ENCODE peak calls at places on chromosomes 3 and 15, in seven cellular contexts. Z is pancreas, O is MM.1S, R is NB4, H is BJ, J is mucosa of descending colon, E is fibroblast of lung. N is an unnamed sample.

GRCh38 chr3:158127250-158128219 is 17.6 kb downstream of the RSRC1 start:
- DNase-seq in Z (no peak), O (peak), R (no peak), H (no peak), J (no peak), E (peak), N (no peak)

GRCh38 chr3:188700497-188700896 is 471.3 kb upstream of the TPRG1 start:
- DNase-seq in Z (no peak), O (no peak), R (no peak), H (no peak), J (no peak), E (no peak), N (no peak)

GRCh38 chr3:32493437-32494414 is 8.9 kb downstream of the CMTM6 start:
- DNase-seq in Z (no peak), O (peak), R (no peak), H (no peak), J (no peak), E (no peak), N (peak)

GRCh38 chr15:73150831-73151230 is 98.6 kb downstream of the NEO1 start:
- DNase-seq in Z (no peak), O (no peak), R (no peak), H (no peak), J (no peak), E (no peak), N (no peak)

GRCh38 chr3:133995264-133995663 is 34.5 kb downstream of the SLCO2A1 start:
- DNase-seq in Z (no peak), O (no peak), R (no peak), H (no peak), J (no peak), E (no peak), N (no peak)

GRCh38 chr15:20346082-20346805 is 195.4 kb downstream of the GOLGA6L6 start:
- DNase-seq in Z (no peak), O (peak), R (no peak), H (no peak), J (no peak), E (no peak), N (peak)

GRCh38 chr15:62241135-62241770 is 76.2 kb upstream of the C2CD4B start:
- DNase-seq in Z (no peak), O (no peak), R (peak), H (no peak), J (peak), E (no peak), N (no peak)

GRCh38 chr3:64295594-64295993 is 70.3 kb upstream of the PRICKLE2 start:
- DNase-seq in Z (no peak), O (no peak), R (no peak), H (peak), J (no peak), E (peak), N (no peak)

GRCh38 chr15:80613762-80614365 is 81.2 kb upstream of the ABHD17C start:
- DNase-seq in Z (no peak), O (no peak), R (no peak), H (no peak), J (no peak), E (no peak), N (no peak)

GRCh38 chr3:193744048-193744821 is 151.2 kb downstream of the OPA1 start:
- DNase-seq in Z (peak), O (peak), R (no peak), H (no peak), J (no peak), E (no peak), N (no peak)

GRCh38 chr15:36966704-36967103 is 133.6 kb downstream of the MEIS2 start:
- DNase-seq in Z (peak), O (no peak), R (no peak), H (no peak), J (no peak), E (no peak), N (no peak)

GRCh38 chr15:62026707-62027565 is 33.3 kb downstream of the VPS13C start:
- DNase-seq in Z (no peak), O (no peak), R (no peak), H (no peak), J (no peak), E (no peak), N (no peak)

GRCh38 chr3:9291991-9292390 is 42.5 kb upstream of the SRGAP3 start:
- DNase-seq in Z (no peak), O (no peak), R (no peak), H (no peak), J (no peak), E (no peak), N (no peak)

GRCh38 chr3:134446800-134447199 is 39.0 kb downstream of the ANAPC13 start:
- DNase-seq in Z (no peak), O (no peak), R (peak), H (no peak), J (no peak), E (no peak), N (no peak)

GRCh38 chr3:155957412-155957880 is 87.0 kb downstream of the GMPS start:
- DNase-seq in Z (no peak), O (no peak), R (no peak), H (no peak), J (no peak), E (no peak), N (no peak)

GRCh38 chr3:102087236-102087635 is 237.9 kb downstream of the NFKBIZ start:
- DNase-seq in Z (no peak), O (no peak), R (no peak), H (no peak), J (no peak), E (no peak), N (no peak)

GRCh38 chr3:12196684-12197083 is 38.0 kb upstream of the TIMP4 start:
- DNase-seq in Z (no peak), O (no peak), R (no peak), H (no peak), J (no peak), E (no peak), N (no peak)

GRCh38 chr15:39242345-39242744 is 338.5 kb upstream of the THBS1 start:
- DNase-seq in Z (no peak), O (no peak), R (no peak), H (peak), J (no peak), E (peak), N (no peak)
- TF ChIP-seq CTCF in Z (no peak), O (no peak), R (no peak), H (no peak), J (no peak), E (no peak), N (no peak)

DNA sequence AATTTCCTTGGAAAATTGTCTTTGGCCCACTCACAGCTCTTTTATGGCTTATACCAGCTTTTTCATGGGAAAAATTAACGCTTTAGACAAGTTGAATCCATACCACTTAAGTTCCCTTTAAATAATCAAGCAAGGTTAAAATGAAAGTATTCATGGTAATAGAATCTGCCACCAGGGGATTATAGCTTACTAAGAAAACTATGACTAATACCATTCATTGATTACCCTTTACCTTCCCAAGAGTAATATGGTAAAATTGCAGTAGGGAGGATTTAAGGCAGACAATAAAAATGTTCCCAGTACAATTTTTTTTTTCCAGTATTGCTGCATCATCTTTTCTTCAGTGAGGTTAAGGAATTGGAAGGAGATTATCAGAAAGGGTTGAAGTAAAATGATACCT is 641.1 kb upstream of the NAALADL2 start:
- DNase-seq in Z (no peak), O (no peak), R (no peak), H (no peak), J (no peak), E (no peak), N (no peak)
- TF ChIP-seq CTCF in Z (no peak), O (no peak), R (no peak), H (no peak), J (no peak), E (no peak), N (no peak)

GRCh38 chr3:167396075-167396474 is 16.0 kb upstream of the ZBBX start:
- DNase-seq in Z (no peak), O (no peak), R (no peak), H (no peak), J (no peak), E (no peak), N (no peak)

GRCh38 chr3:167394003-167394402 is 13.9 kb upstream of the ZBBX start:
- DNase-seq in Z (no peak), O (no peak), R (peak), H (no peak), J (no peak), E (no peak), N (no peak)
- TF ChIP-seq CTCF in Z (no peak), O (no peak), R (no peak), H (no peak), J (no peak), E (no peak), N (no peak)

GRCh38 chr15:28022181-28022580 is 76.9 kb downstream of the OCA2 start:
- DNase-seq in Z (no peak), O (no peak), R (no peak), H (no peak), J (no peak), E (no peak), N (peak)

GRCh38 chr15:28022961-28023360 is 76.2 kb downstream of the OCA2 start:
- DNase-seq in Z (no peak), O (no peak), R (no peak), H (no peak), J (no peak), E (no peak), N (peak)

GRCh38 chr15:28019594-28020320 is 79.4 kb downstream of the OCA2 start:
- DNase-seq in Z (no peak), O (no peak), R (no peak), H (no peak), J (no peak), E (no peak), N (no peak)

GRCh38 chr15:28020644-28021043 is 78.5 kb downstream of the OCA2 start:
- DNase-seq in Z (no peak), O (no peak), R (no peak), H (no peak), J (no peak), E (no peak), N (peak)

DNA sequence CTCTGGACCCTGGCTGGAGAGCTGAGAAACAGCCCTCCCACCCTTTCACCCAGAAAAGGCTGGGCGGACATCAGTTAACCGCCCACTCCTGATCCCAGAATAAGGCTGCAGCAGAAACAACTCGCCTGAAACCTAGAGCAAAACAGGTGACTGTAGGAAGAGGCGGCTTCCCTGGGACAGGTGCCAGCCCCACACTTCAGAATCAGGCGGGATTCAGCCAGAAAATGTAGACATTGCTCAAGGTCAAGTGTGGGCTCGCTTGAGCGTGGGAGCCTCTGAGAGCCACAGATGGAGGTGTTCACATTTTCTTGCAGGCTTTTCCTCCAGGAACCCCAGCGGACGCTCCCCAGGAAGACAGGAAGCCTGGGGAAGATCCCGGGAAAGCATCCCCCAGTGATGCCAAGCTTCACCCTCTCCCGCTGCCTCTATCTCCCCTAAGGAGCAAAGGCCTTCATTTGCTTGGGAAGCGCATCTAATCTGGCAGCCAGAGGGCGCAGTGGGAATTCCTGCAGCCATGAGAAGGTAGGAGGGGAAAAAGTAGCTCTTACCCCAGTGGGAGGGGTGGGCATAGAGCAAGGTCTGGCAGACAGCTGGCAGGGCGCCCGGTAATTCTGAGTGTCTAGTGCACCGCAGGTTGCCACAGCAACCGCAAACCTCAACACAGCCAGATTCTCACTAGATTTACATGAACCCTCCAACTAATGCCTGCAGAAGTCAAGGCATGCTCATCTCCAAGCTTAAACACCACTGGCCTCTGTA is 77.7 kb downstream of the OCA2 start:
- DNase-seq in Z (peak), O (peak), R (peak), H (no peak), J (peak), E (peak), N (peak)
- TF ChIP-seq CTCF in Z (peak), O (no peak), R (peak), H (no peak), J (no peak), E (peak), N (no peak)

GRCh38 chr3:197524128-197524527 is 31.6 kb downstream of the BDH1 start:
- DNase-seq in Z (no peak), O (no peak), R (no peak), H (no peak), J (peak), E (no peak), N (no peak)

GRCh38 chr3:197522881-197523342 is 32.9 kb downstream of the BDH1 start:
- DNase-seq in Z (no peak), O (no peak), R (no peak), H (no peak), J (no peak), E (peak), N (no peak)

GRCh38 chr3:197522183-197522715 is 33.5 kb downstream of the BDH1 start:
- DNase-seq in Z (no peak), O (no peak), R (no peak), H (no peak), J (peak), E (no peak), N (no peak)

GRCh38 chr3:197521277-197522182 is 34.2 kb downstream of the BDH1 start:
- DNase-seq in Z (no peak), O (no peak), R (no peak), H (no peak), J (peak), E (no peak), N (no peak)

DNA sequence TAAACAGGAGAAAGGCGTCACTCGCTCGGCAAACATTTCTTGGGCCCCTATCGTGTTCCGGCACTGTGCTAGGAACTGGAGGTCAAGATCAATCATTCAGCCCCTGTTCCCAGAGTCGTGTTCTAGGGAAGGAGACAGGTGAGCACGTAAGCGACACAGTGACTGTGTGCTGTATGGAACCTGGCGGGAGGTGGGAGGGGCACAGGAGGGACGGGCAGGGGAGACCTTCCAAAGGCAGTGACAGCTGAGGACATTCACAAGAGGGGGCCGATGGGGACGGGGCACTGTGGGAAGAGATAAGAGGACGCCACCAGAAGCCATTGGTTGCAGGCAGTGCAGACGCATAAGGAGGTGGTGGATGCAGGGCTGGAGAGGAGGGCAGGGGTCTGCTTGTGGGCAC is 32.2 kb downstream of the BDH1 start:
- DNase-seq in Z (no peak), O (no peak), R (no peak), H (no peak), J (peak), E (no peak), N (no peak)
- TF ChIP-seq CTCF in Z (no peak), O (no peak), R (no peak), H (no peak), J (no peak), E (no peak), N (no peak)

DNA sequence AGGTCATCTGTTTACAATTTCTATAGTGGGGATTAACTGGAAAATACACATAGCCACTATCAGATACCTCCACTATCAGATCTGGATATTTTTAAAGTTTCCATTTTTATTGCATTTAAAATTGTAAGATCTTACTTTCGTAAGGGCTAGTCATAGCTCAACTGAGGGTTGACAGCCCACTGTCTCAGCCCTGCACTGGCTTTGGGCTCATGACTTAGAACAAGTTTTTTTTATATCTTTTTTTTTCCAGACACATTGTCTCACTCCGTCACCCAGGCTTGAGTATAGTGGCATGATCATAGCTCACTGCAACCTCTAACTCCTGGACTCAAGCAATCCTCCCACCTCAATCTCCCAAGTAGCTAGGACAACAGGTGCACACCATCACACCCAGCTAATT is 48.8 kb upstream of the DNAJC13 start:
- DNase-seq in Z (no peak), O (no peak), R (no peak), H (no peak), J (no peak), E (no peak), N (no peak)
- TF ChIP-seq CTCF in Z (no peak), O (no peak), R (no peak), H (no peak), J (no peak), E (no peak), N (no peak)

DNA sequence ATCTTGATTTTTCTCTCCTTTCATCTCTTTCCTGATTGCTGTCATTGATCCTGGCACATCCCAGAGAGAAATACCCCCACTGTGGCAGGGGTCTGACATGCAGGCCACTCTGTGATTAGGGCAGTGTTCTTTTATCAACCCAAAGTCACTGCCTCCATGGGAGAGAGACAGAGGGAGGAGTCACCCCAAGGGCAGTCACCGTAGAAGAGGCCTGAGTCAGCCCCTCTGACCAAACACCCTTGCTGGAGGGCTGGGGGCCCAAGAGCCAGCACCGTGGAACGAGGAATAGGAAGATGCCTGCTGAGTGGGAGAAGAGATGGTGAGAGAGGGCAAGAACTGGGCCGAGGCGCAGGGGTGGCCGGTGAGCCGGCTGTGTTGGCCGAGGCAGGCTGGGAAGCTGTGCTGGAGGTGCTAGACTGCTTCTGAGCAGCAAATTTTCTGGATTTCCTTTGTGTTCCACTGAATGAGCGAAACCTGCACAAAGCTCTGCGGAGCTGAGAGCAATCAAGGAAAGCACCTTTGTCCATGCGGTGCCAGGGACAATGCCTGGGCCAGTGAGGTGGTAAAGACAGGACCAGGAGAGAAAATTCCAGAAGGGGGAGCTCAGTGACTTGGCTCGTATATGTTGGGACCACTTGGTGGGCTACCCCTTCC is 103.8 kb downstream of the ADCY5 start:
- DNase-seq in Z (no peak), O (no peak), R (no peak), H (no peak), J (no peak), E (no peak), N (no peak)
- TF ChIP-seq CTCF in Z (no peak), O (no peak), R (no peak), H (no peak), J (no peak), E (no peak), N (no peak)

GRCh38 chr3:36505393-36505792 is 125.1 kb downstream of the STAC start:
- DNase-seq in Z (no peak), O (no peak), R (no peak), H (no peak), J (no peak), E (no peak), N (no peak)

GRCh38 chr3:36497234-36497633 is 116.9 kb downstream of the STAC start:
- DNase-seq in Z (no peak), O (no peak), R (no peak), H (no peak), J (no peak), E (no peak), N (no peak)

GRCh38 chr3:36496734-36497133 is 116.4 kb downstream of the STAC start:
- DNase-seq in Z (no peak), O (no peak), R (no peak), H (peak), J (no peak), E (peak), N (no peak)

DNA sequence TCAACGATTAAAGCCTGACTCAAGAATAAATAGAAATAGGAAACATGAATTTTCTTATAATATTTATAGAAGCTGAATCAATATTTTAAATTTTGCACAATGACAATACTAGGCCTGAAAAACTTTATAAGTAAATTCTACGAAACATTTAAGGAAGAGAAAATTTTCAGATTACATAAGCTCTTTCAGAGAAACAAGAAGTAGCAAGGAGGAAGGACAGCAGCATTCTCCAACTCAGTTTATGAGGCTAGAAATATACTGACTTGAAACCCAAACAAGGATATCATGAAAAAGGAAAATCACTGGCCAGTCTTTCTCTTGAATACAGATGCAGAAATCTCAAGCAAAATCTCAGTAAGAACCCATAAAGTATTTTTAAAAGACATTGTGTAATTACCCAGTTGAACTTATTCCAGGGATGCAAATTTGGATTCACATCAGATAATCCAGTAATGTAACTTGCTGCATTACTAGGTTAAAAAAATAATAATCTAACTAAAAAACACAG is 121.3 kb downstream of the STAC start:
- DNase-seq in Z (no peak), O (no peak), R (no peak), H (no peak), J (no peak), E (no peak), N (no peak)
- TF ChIP-seq CTCF in Z (no peak), O (no peak), R (no peak), H (no peak), J (no peak), E (no peak), N (no peak)

GRCh38 chr3:152910211-152910610 is 75.3 kb downstream of the P2RY1 start:
- DNase-seq in Z (no peak), O (no peak), R (peak), H (no peak), J (no peak), E (peak), N (no peak)
- TF ChIP-seq CTCF in Z (no peak), O (no peak), R (no peak), H (no peak), J (no peak), E (no peak), N (no peak)